ENCODE peak calls at places on chromosomes 7 and 10, in ten cellular contexts. One of them, this sample, is unnamed. For H3K36me3 and H3K27me3, the result is how much of the 10 kb centered on the place peaks cover.

GRCh38 chr7:116342125-116342524 is 131.8 kb downstream of the TES start:
- DNase-seq in mesenchymal stem cell: peak
- DNase-seq in MM.1S: no peak
- DNase-seq in MG63: no peak
- DNase-seq in CD8-positive, alpha-beta memory T cell: no peak
- DNase-seq in naive thymus-derived CD4-positive, alpha-beta T cell: no peak
- DNase-seq in adrenal gland: no peak
- DNase-seq in kidney epithelial cell: no peak
- DNase-seq in esophagus squamous epithelium: no peak
- DNase-seq in endodermal cell: no peak
- DNase-seq in this sample: no peak

GRCh38 chr7:133053321-133053891 is 28.5 kb downstream of the CHCHD3 start:
- DNase-seq in mesenchymal stem cell: peak
- DNase-seq in MM.1S: no peak
- DNase-seq in MG63: peak
- DNase-seq in CD8-positive, alpha-beta memory T cell: no peak
- DNase-seq in naive thymus-derived CD4-positive, alpha-beta T cell: no peak
- DNase-seq in adrenal gland: no peak
- DNase-seq in kidney epithelial cell: peak
- DNase-seq in esophagus squamous epithelium: no peak
- DNase-seq in endodermal cell: no peak
- DNase-seq in this sample: peak

GRCh38 chr7:75979361-75980125 is 14.9 kb downstream of the TMEM120A start:
- DNase-seq in mesenchymal stem cell: no peak
- DNase-seq in MM.1S: no peak
- DNase-seq in MG63: no peak
- DNase-seq in CD8-positive, alpha-beta memory T cell: no peak
- DNase-seq in naive thymus-derived CD4-positive, alpha-beta T cell: no peak
- DNase-seq in adrenal gland: peak
- DNase-seq in kidney epithelial cell: no peak
- DNase-seq in esophagus squamous epithelium: no peak
- DNase-seq in endodermal cell: peak
- DNase-seq in this sample: no peak

GRCh38 chr10:19803676-19804075 is 12.6 kb upstream of the PLXDC2 start:
- DNase-seq in mesenchymal stem cell: no peak
- DNase-seq in MM.1S: no peak
- DNase-seq in MG63: no peak
- DNase-seq in CD8-positive, alpha-beta memory T cell: no peak
- DNase-seq in naive thymus-derived CD4-positive, alpha-beta T cell: no peak
- DNase-seq in adrenal gland: no peak
- DNase-seq in kidney epithelial cell: no peak
- DNase-seq in esophagus squamous epithelium: no peak
- DNase-seq in endodermal cell: no peak
- DNase-seq in this sample: no peak

GRCh38 chr7:124310934-124311390 is 278.1 kb upstream of the TMEM229A start:
- DNase-seq in mesenchymal stem cell: peak
- DNase-seq in MM.1S: no peak
- DNase-seq in MG63: no peak
- DNase-seq in CD8-positive, alpha-beta memory T cell: no peak
- DNase-seq in naive thymus-derived CD4-positive, alpha-beta T cell: no peak
- DNase-seq in adrenal gland: no peak
- DNase-seq in kidney epithelial cell: no peak
- DNase-seq in esophagus squamous epithelium: no peak
- DNase-seq in endodermal cell: no peak
- DNase-seq in this sample: no peak

GRCh38 chr10:86413046-86413728 is 46.6 kb upstream of the GRID1 start:
- DNase-seq in mesenchymal stem cell: peak
- DNase-seq in MM.1S: peak
- DNase-seq in MG63: no peak
- DNase-seq in CD8-positive, alpha-beta memory T cell: no peak
- DNase-seq in naive thymus-derived CD4-positive, alpha-beta T cell: peak
- DNase-seq in adrenal gland: no peak
- DNase-seq in kidney epithelial cell: no peak
- DNase-seq in esophagus squamous epithelium: no peak
- DNase-seq in endodermal cell: no peak
- DNase-seq in this sample: peak

GRCh38 chr7:76060842-76061241 is 12.9 kb downstream of the MDH2 start:
- DNase-seq in mesenchymal stem cell: no peak
- DNase-seq in MM.1S: no peak
- DNase-seq in MG63: peak
- DNase-seq in CD8-positive, alpha-beta memory T cell: no peak
- DNase-seq in naive thymus-derived CD4-positive, alpha-beta T cell: no peak
- DNase-seq in adrenal gland: peak
- DNase-seq in kidney epithelial cell: no peak
- DNase-seq in esophagus squamous epithelium: no peak
- DNase-seq in endodermal cell: no peak
- DNase-seq in this sample: no peak

GRCh38 chr7:76155938-76156337 is 45.8 kb upstream of the SRRM3 start:
- DNase-seq in mesenchymal stem cell: peak
- DNase-seq in MM.1S: no peak
- DNase-seq in MG63: no peak
- DNase-seq in CD8-positive, alpha-beta memory T cell: no peak
- DNase-seq in naive thymus-derived CD4-positive, alpha-beta T cell: no peak
- DNase-seq in adrenal gland: peak
- DNase-seq in kidney epithelial cell: no peak
- DNase-seq in esophagus squamous epithelium: no peak
- DNase-seq in endodermal cell: no peak
- DNase-seq in this sample: no peak

GRCh38 chr7:140876519-140877248 is 48.0 kb downstream of the BRAF start:
- DNase-seq in mesenchymal stem cell: peak
- DNase-seq in MM.1S: peak
- DNase-seq in MG63: no peak
- DNase-seq in CD8-positive, alpha-beta memory T cell: no peak
- DNase-seq in naive thymus-derived CD4-positive, alpha-beta T cell: no peak
- DNase-seq in adrenal gland: no peak
- DNase-seq in kidney epithelial cell: peak
- DNase-seq in esophagus squamous epithelium: no peak
- DNase-seq in endodermal cell: no peak
- DNase-seq in this sample: peak

GRCh38 chr7:117229350-117229749 is 93.5 kb downstream of the WNT2 start:
- DNase-seq in mesenchymal stem cell: peak
- DNase-seq in MM.1S: no peak
- DNase-seq in MG63: no peak
- DNase-seq in CD8-positive, alpha-beta memory T cell: no peak
- DNase-seq in naive thymus-derived CD4-positive, alpha-beta T cell: no peak
- DNase-seq in adrenal gland: no peak
- DNase-seq in kidney epithelial cell: no peak
- DNase-seq in esophagus squamous epithelium: no peak
- DNase-seq in endodermal cell: no peak
- DNase-seq in this sample: peak

GRCh38 chr10:43067391-43068135 is 9.3 kb upstream of the RET start:
- DNase-seq in mesenchymal stem cell: no peak
- DNase-seq in MM.1S: no peak
- DNase-seq in MG63: no peak
- DNase-seq in CD8-positive, alpha-beta memory T cell: no peak
- DNase-seq in naive thymus-derived CD4-positive, alpha-beta T cell: no peak
- DNase-seq in adrenal gland: no peak
- DNase-seq in kidney epithelial cell: no peak
- DNase-seq in esophagus squamous epithelium: no peak
- DNase-seq in endodermal cell: no peak
- DNase-seq in this sample: no peak

GRCh38 chr10:109871476-109871875 is 51.8 kb downstream of the XPNPEP1 start:
- DNase-seq in mesenchymal stem cell: no peak
- DNase-seq in MM.1S: no peak
- DNase-seq in MG63: no peak
- DNase-seq in CD8-positive, alpha-beta memory T cell: no peak
- DNase-seq in naive thymus-derived CD4-positive, alpha-beta T cell: no peak
- DNase-seq in adrenal gland: no peak
- DNase-seq in kidney epithelial cell: no peak
- DNase-seq in esophagus squamous epithelium: no peak
- DNase-seq in endodermal cell: peak
- DNase-seq in this sample: no peak

GRCh38 chr10:61890430-61890829 is 11.1 kb upstream of the ARID5B start:
- DNase-seq in mesenchymal stem cell: no peak
- DNase-seq in MM.1S: no peak
- DNase-seq in MG63: no peak
- DNase-seq in CD8-positive, alpha-beta memory T cell: no peak
- DNase-seq in naive thymus-derived CD4-positive, alpha-beta T cell: no peak
- DNase-seq in adrenal gland: no peak
- DNase-seq in kidney epithelial cell: no peak
- DNase-seq in esophagus squamous epithelium: no peak
- DNase-seq in endodermal cell: no peak
- DNase-seq in this sample: no peak

GRCh38 chr7:95473276-95473985 is 12.3 kb upstream of the ASB4 start:
- DNase-seq in mesenchymal stem cell: no peak
- DNase-seq in MM.1S: no peak
- DNase-seq in MG63: no peak
- DNase-seq in CD8-positive, alpha-beta memory T cell: no peak
- DNase-seq in naive thymus-derived CD4-positive, alpha-beta T cell: no peak
- DNase-seq in adrenal gland: no peak
- DNase-seq in kidney epithelial cell: no peak
- DNase-seq in esophagus squamous epithelium: no peak
- DNase-seq in endodermal cell: no peak
- DNase-seq in this sample: no peak

DNA sequence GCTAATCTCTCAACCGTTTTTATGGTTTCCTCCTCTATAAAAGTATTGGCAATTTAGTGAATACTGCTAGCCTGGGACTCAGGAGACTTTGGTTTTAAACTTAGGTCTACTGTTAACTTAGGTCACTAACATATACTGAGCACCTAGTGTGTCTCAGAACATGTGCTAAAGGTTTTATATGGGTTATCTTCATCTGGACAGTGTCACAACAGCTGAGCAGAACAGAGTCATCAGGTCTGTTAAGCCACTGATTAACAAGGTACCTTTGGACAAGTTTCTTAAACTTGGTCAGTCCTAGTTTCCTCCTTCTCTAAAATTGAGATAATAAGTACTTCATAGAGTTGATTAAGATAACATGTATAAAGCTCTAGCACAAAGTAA is 30.6 kb downstream of the NET1 start:
- DNase-seq in mesenchymal stem cell: no peak
- DNase-seq in MM.1S: no peak
- DNase-seq in MG63: no peak
- DNase-seq in CD8-positive, alpha-beta memory T cell: no peak
- DNase-seq in naive thymus-derived CD4-positive, alpha-beta T cell: no peak
- DNase-seq in adrenal gland: no peak
- DNase-seq in kidney epithelial cell: no peak
- DNase-seq in esophagus squamous epithelium: no peak
- DNase-seq in endodermal cell: no peak
- DNase-seq in this sample: no peak
- H3K36me3 ChIP-seq in mesenchymal stem cell: under half
- H3K36me3 ChIP-seq in MM.1S: under half
- H3K36me3 ChIP-seq in MG63: under half
- H3K36me3 ChIP-seq in CD8-positive, alpha-beta memory T cell: under half
- H3K36me3 ChIP-seq in naive thymus-derived CD4-positive, alpha-beta T cell: under half
- H3K36me3 ChIP-seq in adrenal gland: under half
- H3K36me3 ChIP-seq in kidney epithelial cell: under half
- H3K36me3 ChIP-seq in esophagus squamous epithelium: under half
- H3K36me3 ChIP-seq in endodermal cell: under half
- H3K36me3 ChIP-seq in this sample: under half

GRCh38 chr7:1661461-1661860 is 8.6 kb upstream of the ELFN1 start:
- DNase-seq in mesenchymal stem cell: no peak
- DNase-seq in MM.1S: no peak
- DNase-seq in MG63: no peak
- DNase-seq in CD8-positive, alpha-beta memory T cell: no peak
- DNase-seq in naive thymus-derived CD4-positive, alpha-beta T cell: no peak
- DNase-seq in adrenal gland: no peak
- DNase-seq in kidney epithelial cell: no peak
- DNase-seq in esophagus squamous epithelium: no peak
- DNase-seq in endodermal cell: no peak
- DNase-seq in this sample: no peak
- H3K27me3 ChIP-seq in mesenchymal stem cell: under half
- H3K27me3 ChIP-seq in MM.1S: half or more
- H3K27me3 ChIP-seq in MG63: under half
- H3K27me3 ChIP-seq in CD8-positive, alpha-beta memory T cell: under half
- H3K27me3 ChIP-seq in naive thymus-derived CD4-positive, alpha-beta T cell: under half
- H3K27me3 ChIP-seq in adrenal gland: under half
- H3K27me3 ChIP-seq in kidney epithelial cell: under half
- H3K27me3 ChIP-seq in esophagus squamous epithelium: under half
- H3K27me3 ChIP-seq in endodermal cell: under half
- H3K27me3 ChIP-seq in this sample: under half

GRCh38 chr10:96664563-96664962 is 55.8 kb downstream of the PIK3AP1 start:
- DNase-seq in mesenchymal stem cell: no peak
- DNase-seq in MM.1S: no peak
- DNase-seq in MG63: no peak
- DNase-seq in CD8-positive, alpha-beta memory T cell: no peak
- DNase-seq in naive thymus-derived CD4-positive, alpha-beta T cell: no peak
- DNase-seq in adrenal gland: no peak
- DNase-seq in kidney epithelial cell: no peak
- DNase-seq in esophagus squamous epithelium: no peak
- DNase-seq in endodermal cell: no peak
- DNase-seq in this sample: no peak
- H3K36me3 ChIP-seq in mesenchymal stem cell: under half
- H3K36me3 ChIP-seq in MM.1S: under half
- H3K36me3 ChIP-seq in MG63: under half
- H3K36me3 ChIP-seq in CD8-positive, alpha-beta memory T cell: under half
- H3K36me3 ChIP-seq in naive thymus-derived CD4-positive, alpha-beta T cell: under half
- H3K36me3 ChIP-seq in adrenal gland: under half
- H3K36me3 ChIP-seq in kidney epithelial cell: under half
- H3K36me3 ChIP-seq in esophagus squamous epithelium: under half
- H3K36me3 ChIP-seq in endodermal cell: under half
- H3K36me3 ChIP-seq in this sample: under half

GRCh38 chr10:113458461-113458860 is 94.4 kb upstream of the HABP2 start:
- DNase-seq in mesenchymal stem cell: no peak
- DNase-seq in MM.1S: no peak
- DNase-seq in MG63: no peak
- DNase-seq in CD8-positive, alpha-beta memory T cell: no peak
- DNase-seq in naive thymus-derived CD4-positive, alpha-beta T cell: no peak
- DNase-seq in adrenal gland: no peak
- DNase-seq in kidney epithelial cell: no peak
- DNase-seq in esophagus squamous epithelium: no peak
- DNase-seq in endodermal cell: no peak
- DNase-seq in this sample: no peak

GRCh38 chr10:113459672-113460280 is 93.1 kb upstream of the HABP2 start:
- DNase-seq in mesenchymal stem cell: no peak
- DNase-seq in MM.1S: no peak
- DNase-seq in MG63: no peak
- DNase-seq in CD8-positive, alpha-beta memory T cell: no peak
- DNase-seq in naive thymus-derived CD4-positive, alpha-beta T cell: no peak
- DNase-seq in adrenal gland: no peak
- DNase-seq in kidney epithelial cell: no peak
- DNase-seq in esophagus squamous epithelium: no peak
- DNase-seq in endodermal cell: no peak
- DNase-seq in this sample: no peak

GRCh38 chr10:113457408-113457807 is 95.4 kb upstream of the HABP2 start:
- DNase-seq in mesenchymal stem cell: no peak
- DNase-seq in MM.1S: no peak
- DNase-seq in MG63: no peak
- DNase-seq in CD8-positive, alpha-beta memory T cell: no peak
- DNase-seq in naive thymus-derived CD4-positive, alpha-beta T cell: no peak
- DNase-seq in adrenal gland: no peak
- DNase-seq in kidney epithelial cell: no peak
- DNase-seq in esophagus squamous epithelium: no peak
- DNase-seq in endodermal cell: no peak
- DNase-seq in this sample: no peak

GRCh38 chr10:113456741-113457140 is 96.1 kb upstream of the HABP2 start:
- DNase-seq in mesenchymal stem cell: no peak
- DNase-seq in MM.1S: no peak
- DNase-seq in MG63: no peak
- DNase-seq in CD8-positive, alpha-beta memory T cell: no peak
- DNase-seq in naive thymus-derived CD4-positive, alpha-beta T cell: no peak
- DNase-seq in adrenal gland: no peak
- DNase-seq in kidney epithelial cell: no peak
- DNase-seq in esophagus squamous epithelium: no peak
- DNase-seq in endodermal cell: no peak
- DNase-seq in this sample: no peak

DNA sequence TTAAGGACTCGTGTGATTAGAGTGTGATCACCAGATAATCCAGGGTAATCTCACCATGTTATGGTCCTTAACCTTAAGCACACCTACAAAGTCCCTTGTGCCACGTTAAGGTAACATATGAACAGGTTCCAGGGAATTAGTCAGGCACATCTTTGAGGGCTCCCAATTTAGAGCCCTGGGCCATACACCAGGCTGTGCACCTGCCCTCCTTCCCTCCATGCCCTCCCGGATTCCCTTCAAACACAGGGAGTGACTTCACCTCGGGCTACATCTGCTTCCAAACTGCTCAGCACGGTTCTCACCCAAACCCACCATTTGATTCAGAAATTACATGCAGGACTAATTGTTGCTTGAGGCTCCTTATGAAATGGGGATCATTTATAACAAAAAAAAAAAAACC is 93.9 kb upstream of the HABP2 start:
- DNase-seq in mesenchymal stem cell: no peak
- DNase-seq in MM.1S: no peak
- DNase-seq in MG63: no peak
- DNase-seq in CD8-positive, alpha-beta memory T cell: no peak
- DNase-seq in naive thymus-derived CD4-positive, alpha-beta T cell: no peak
- DNase-seq in adrenal gland: no peak
- DNase-seq in kidney epithelial cell: no peak
- DNase-seq in esophagus squamous epithelium: no peak
- DNase-seq in endodermal cell: no peak
- DNase-seq in this sample: no peak
- H3K27me3 ChIP-seq in mesenchymal stem cell: under half
- H3K27me3 ChIP-seq in MM.1S: under half
- H3K27me3 ChIP-seq in MG63: under half
- H3K27me3 ChIP-seq in CD8-positive, alpha-beta memory T cell: under half
- H3K27me3 ChIP-seq in naive thymus-derived CD4-positive, alpha-beta T cell: under half
- H3K27me3 ChIP-seq in adrenal gland: under half
- H3K27me3 ChIP-seq in kidney epithelial cell: under half
- H3K27me3 ChIP-seq in esophagus squamous epithelium: under half
- H3K27me3 ChIP-seq in endodermal cell: under half
- H3K27me3 ChIP-seq in this sample: under half

This sample was measured in astrocyte.